ENCODE peak calls at places on chromosomes 11 and 22, in four cellular contexts. P, B, J and Q are unnamed samples.

GRCh38 chr11:67608486-67608885 is 1.8 kb downstream of the NDUFV1 start:
- DNase-seq in P (no peak), B (no peak), J (no peak), Q (no peak)

GRCh38 chr11:133937015-133937414 is 19.8 kb downstream of the IGSF9B start:
- DNase-seq in P (no peak), B (no peak), J (no peak), Q (no peak)

GRCh38 chr11:71206186-71206585 is 46.2 kb downstream of the SHANK2 start:
- DNase-seq in P (no peak), B (no peak), J (no peak), Q (peak; percentile 67)

GRCh38 chr11:9943346-9944110 is 279.7 kb downstream of the SWAP70 start:
- DNase-seq in P (no peak), B (no peak), J (peak; percentile 68), Q (no peak)

GRCh38 chr11:12121504-12121903 is 11.1 kb downstream of the MICAL2 start:
- DNase-seq in P (no peak), B (no peak), J (no peak), Q (no peak)

GRCh38 chr22:29377979-29378378 is 10.4 kb downstream of the AP1B1 start:
- DNase-seq in P (peak; percentile 69), B (no peak), J (no peak), Q (no peak)

GRCh38 chr11:111392552-111392951 is 13.5 kb upstream of the POU2AF1 start:
- DNase-seq in P (no peak), B (no peak), J (no peak), Q (no peak)

GRCh38 chr22:46576556-46577351 is 39.3 kb upstream of the CELSR1 start:
- DNase-seq in P (peak; percentile 61), B (no peak), J (peak; percentile 55), Q (peak; percentile 87)

GRCh38 chr22:17903564-17904295 is 120.6 kb downstream of the MICAL3 start:
- DNase-seq in P (no peak), B (peak; percentile 54), J (no peak), Q (no peak)

GRCh38 chr22:42228480-42228879 is 42.0 kb downstream of the TCF20 start:
- DNase-seq in P (no peak), B (no peak), J (peak; percentile 4), Q (no peak)

GRCh38 chr11:82631722-82632630 is 101.7 kb downstream of the FAM181B start:
- DNase-seq in P (no peak), B (no peak), J (peak; percentile 2), Q (no peak)

GRCh38 chr11:117187007-117187406 is 8.5 kb downstream of the SIDT2 start:
- DNase-seq in P (no peak), B (no peak), J (no peak), Q (no peak)

GRCh38 chr11:21814169-21814568 is 378.7 kb upstream of the ANO5 start:
- DNase-seq in P (no peak), B (no peak), J (peak; percentile 2), Q (peak; percentile 37)

GRCh38 chr22:49348631-49349030 is 479.0 kb downstream of the BRD1 start:
- DNase-seq in P (no peak), B (no peak), J (no peak), Q (no peak)

GRCh38 chr22:39731881-39732555 is 161.5 kb downstream of the CACNA1I start:
- DNase-seq in P (no peak), B (peak; percentile 49), J (no peak), Q (no peak)

GRCh38 chr22:37001826-37002225 is 17.4 kb downstream of the TST start:
- DNase-seq in P (no peak), B (no peak), J (no peak), Q (no peak)

GRCh38 chr22:16594026-16594425 is 1.4 kb upstream of the CCT8L2 start:
- DNase-seq in P (no peak), B (no peak), J (no peak), Q (no peak)

GRCh38 chr11:598005-598680 is 17.6 kb downstream of the IRF7 start:
- DNase-seq in P (no peak), B (no peak), J (no peak), Q (no peak)

GRCh38 chr22:45179276-45180049 is 15.7 kb downstream of the NUP50 start:
- DNase-seq in P (no peak), B (no peak), J (no peak), Q (no peak)

GRCh38 chr11:19241260-19242183 is 777 bp upstream of the E2F8 start:
- DNase-seq in P (peak; percentile 67), B (peak; percentile 83), J (no peak), Q (peak; percentile 41)

GRCh38 chr11:118264568-118265470 is 722 bp upstream of the MPZL2 start:
- DNase-seq in P (no peak), B (no peak), J (no peak), Q (no peak)

GRCh38 chr11:95469268-95469667 is 238.3 kb upstream of the SESN3 start:
- DNase-seq in P (no peak), B (no peak), J (no peak), Q (no peak)

GRCh38 chr11:44127130-44127529 is 31.7 kb downstream of the EXT2 start:
- DNase-seq in P (no peak), B (no peak), J (no peak), Q (no peak)

GRCh38 chr11:77506857-77507256 is 33.0 kb upstream of the PAK1 start:
- DNase-seq in P (peak; percentile 51), B (no peak), J (peak; percentile 60), Q (peak; percentile 9)

GRCh38 chr11:113385749-113386148 is 1.8 kb upstream of the ANKK1 start:
- DNase-seq in P (no peak), B (no peak), J (no peak), Q (no peak)

GRCh38 chr22:17198188-17199130 is 20.8 kb downstream of the ADA2 start:
- DNase-seq in P (no peak), B (peak; percentile 92), J (peak; percentile 40), Q (peak; percentile 58)

DNA sequence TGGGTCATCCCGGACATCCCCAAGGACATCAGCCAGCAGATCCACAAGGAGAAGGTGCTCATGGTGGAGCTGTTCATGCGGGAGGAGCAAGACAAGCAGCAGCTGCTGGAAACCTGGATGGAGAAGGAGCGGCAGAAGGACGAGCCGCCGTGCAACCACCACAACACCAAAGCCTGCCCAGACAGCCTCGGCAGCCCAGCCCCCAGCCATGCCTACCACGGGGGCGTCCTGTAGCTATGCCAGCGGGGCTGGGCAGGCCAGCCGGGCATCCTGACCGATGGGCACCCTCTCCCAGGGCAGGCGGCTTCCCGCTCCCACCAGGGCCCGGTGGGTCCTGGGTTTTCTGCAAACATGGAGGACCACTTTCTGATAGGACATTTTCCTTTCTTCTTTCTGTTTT is 15.3 kb upstream of the FADD start:
- DNase-seq in P (no peak), B (no peak), J (no peak), Q (no peak)
- TF ChIP-seq EZH2 in P (no peak), B (no peak), J (no peak), Q (no peak)

GRCh38 chr22:32031466-32031865 is 11.6 kb upstream of the SLC5A1 start:
- DNase-seq in P (no peak), B (no peak), J (no peak), Q (no peak)

GRCh38 chr22:32030508-32031247 is 12.4 kb upstream of the SLC5A1 start:
- DNase-seq in P (no peak), B (no peak), J (no peak), Q (no peak)

GRCh38 chr22:32037236-32037635 is 5.8 kb upstream of the SLC5A1 start:
- DNase-seq in P (no peak), B (no peak), J (no peak), Q (no peak)

GRCh38 chr22:32034275-32034674 is 8.8 kb upstream of the SLC5A1 start:
- DNase-seq in P (no peak), B (no peak), J (no peak), Q (no peak)
- H3K27me3 ChIP-seq in P (peaks cover 2% of the 10 kb centered on the region), B (no peaks in the 10 kb centered on the region), J (peaks cover 2% of the 10 kb centered on the region), Q (no peaks in the 10 kb centered on the region)

GRCh38 chr11:26749927-26750326 is 28.1 kb upstream of the SLC5A12 start:
- DNase-seq in P (no peak), B (no peak), J (no peak), Q (no peak)
- TF ChIP-seq EZH2 in P (no peak), B (no peak), J (no peak), Q (no peak)

GRCh38 chr22:22738959-22739585 is 94.7 kb downstream of the GGTLC2 start:
- DNase-seq in P (no peak), B (no peak), J (no peak), Q (no peak)
- H3K27me3 ChIP-seq in P (peaks cover 48% of the 10 kb centered on the region), B (peaks cover 10% of the 10 kb centered on the region), J (peaks cover 3% of the 10 kb centered on the region), Q (peaks cover 18% of the 10 kb centered on the region)